ENCODE peak calls at places on chromosomes 12 and 14, in four cellular contexts. One of them, this sample, is unnamed.

GRCh38 chr14:85420278-85420677 is 109.7 kb upstream of the FLRT2 start:
- DNase-seq in GM06990: no peak
- DNase-seq in fibroblast of mammary gland: no peak
- DNase-seq in SK-N-SH: no peak
- DNase-seq in this sample: no peak

GRCh38 chr12:130177615-130178014 is 15.4 kb downstream of the FZD10 start:
- DNase-seq in GM06990: no peak
- DNase-seq in fibroblast of mammary gland: no peak
- DNase-seq in SK-N-SH: no peak
- DNase-seq in this sample: no peak

GRCh38 chr14:95774265-95775160 is 60.6 kb upstream of the TCL1A start:
- DNase-seq in GM06990: peak; percentile 13
- DNase-seq in fibroblast of mammary gland: peak; percentile 58
- DNase-seq in SK-N-SH: peak; percentile 68
- DNase-seq in this sample: peak; percentile 18

GRCh38 chr14:62718629-62719028 is 326.6 kb downstream of the KCNH5 start:
- DNase-seq in GM06990: no peak
- DNase-seq in fibroblast of mammary gland: no peak
- DNase-seq in SK-N-SH: no peak
- DNase-seq in this sample: no peak

GRCh38 chr14:63544641-63545234 is 1.6 kb upstream of the PPP2R5E start:
- DNase-seq in GM06990: no peak
- DNase-seq in fibroblast of mammary gland: peak; percentile 56
- DNase-seq in SK-N-SH: peak; percentile 63
- DNase-seq in this sample: no peak

GRCh38 chr12:82019533-82019932 is 260.4 kb upstream of the PPFIA2 start:
- DNase-seq in GM06990: no peak
- DNase-seq in fibroblast of mammary gland: peak; percentile 33
- DNase-seq in SK-N-SH: no peak
- DNase-seq in this sample: no peak

GRCh38 chr12:6312529-6313325 is 2.2 kb downstream of the PLEKHG6 start:
- DNase-seq in GM06990: peak; percentile 68
- DNase-seq in fibroblast of mammary gland: no peak
- DNase-seq in SK-N-SH: no peak
- DNase-seq in this sample: no peak

GRCh38 chr14:76289276-76289675 is 86.7 kb upstream of the ESRRB start:
- DNase-seq in GM06990: no peak
- DNase-seq in fibroblast of mammary gland: no peak
- DNase-seq in SK-N-SH: no peak
- DNase-seq in this sample: no peak

GRCh38 chr12:104290855-104291254 is 12.7 kb upstream of the EID3 start:
- DNase-seq in GM06990: no peak
- DNase-seq in fibroblast of mammary gland: no peak
- DNase-seq in SK-N-SH: no peak
- DNase-seq in this sample: no peak

GRCh38 chr12:47270782-47271664 is 191.3 kb upstream of the AMIGO2 start:
- DNase-seq in GM06990: no peak
- DNase-seq in fibroblast of mammary gland: peak; percentile 57
- DNase-seq in SK-N-SH: no peak
- DNase-seq in this sample: no peak

GRCh38 chr14:67221248-67221981 is 19.8 kb upstream of the PALS1 start:
- DNase-seq in GM06990: no peak
- DNase-seq in fibroblast of mammary gland: peak; percentile 18
- DNase-seq in SK-N-SH: no peak
- DNase-seq in this sample: no peak

GRCh38 chr12:73225941-73226340 is 953.8 kb downstream of the TRHDE start:
- DNase-seq in GM06990: no peak
- DNase-seq in fibroblast of mammary gland: no peak
- DNase-seq in SK-N-SH: no peak
- DNase-seq in this sample: no peak

GRCh38 chr12:116838395-116838794 is 42.8 kb downstream of the HRK start:
- DNase-seq in GM06990: no peak
- DNase-seq in fibroblast of mammary gland: no peak
- DNase-seq in SK-N-SH: no peak
- DNase-seq in this sample: no peak

GRCh38 chr14:63647696-63648410 is 6.2 kb upstream of the WDR89 start:
- DNase-seq in GM06990: no peak
- DNase-seq in fibroblast of mammary gland: no peak
- DNase-seq in SK-N-SH: no peak
- DNase-seq in this sample: no peak

GRCh38 chr12:27260746-27261145 is 16.7 kb downstream of the STK38L start:
- DNase-seq in GM06990: no peak
- DNase-seq in fibroblast of mammary gland: peak; percentile 78
- DNase-seq in SK-N-SH: no peak
- DNase-seq in this sample: no peak

GRCh38 chr12:41980390-41980789 is 164.3 kb downstream of the GXYLT1 start:
- DNase-seq in GM06990: no peak
- DNase-seq in fibroblast of mammary gland: no peak
- DNase-seq in SK-N-SH: no peak
- DNase-seq in this sample: no peak

GRCh38 chr12:83823386-83824045 is 1089.1 kb downstream of the SLC6A15 start:
- DNase-seq in GM06990: no peak
- DNase-seq in fibroblast of mammary gland: peak; percentile 15
- DNase-seq in SK-N-SH: peak; percentile 12
- DNase-seq in this sample: peak; percentile 49

GRCh38 chr12:88298761-88299242 is 156.7 kb downstream of the TMTC3 start:
- DNase-seq in GM06990: peak; percentile 4
- DNase-seq in fibroblast of mammary gland: peak; percentile 77
- DNase-seq in SK-N-SH: no peak
- DNase-seq in this sample: peak; percentile 15

GRCh38 chr12:45478931-45479330 is 250.6 kb upstream of the ARID2 start:
- DNase-seq in GM06990: no peak
- DNase-seq in fibroblast of mammary gland: no peak
- DNase-seq in SK-N-SH: no peak
- DNase-seq in this sample: no peak

GRCh38 chr14:101578489-101578888 is 17.2 kb downstream of the DIO3 start:
- DNase-seq in GM06990: no peak
- DNase-seq in fibroblast of mammary gland: no peak
- DNase-seq in SK-N-SH: no peak
- DNase-seq in this sample: no peak

GRCh38 chr12:125092872-125093680 is 27.8 kb downstream of the AACS start:
- DNase-seq in GM06990: no peak
- DNase-seq in fibroblast of mammary gland: peak; percentile 69
- DNase-seq in SK-N-SH: no peak
- DNase-seq in this sample: no peak

GRCh38 chr14:93309430-93309966 is 23.3 kb downstream of the BTBD7 start:
- DNase-seq in GM06990: no peak
- DNase-seq in fibroblast of mammary gland: no peak
- DNase-seq in SK-N-SH: no peak
- DNase-seq in this sample: no peak

GRCh38 chr12:68007466-68007865 is 18.2 kb downstream of the IFNG-AS1 start:
- DNase-seq in GM06990: no peak
- DNase-seq in fibroblast of mammary gland: peak; percentile 64
- DNase-seq in SK-N-SH: no peak
- DNase-seq in this sample: no peak

GRCh38 chr14:52220924-52221802 is 46.3 kb upstream of the PTGDR start:
- DNase-seq in GM06990: peak; percentile 16
- DNase-seq in fibroblast of mammary gland: no peak
- DNase-seq in SK-N-SH: no peak
- DNase-seq in this sample: no peak

DNA sequence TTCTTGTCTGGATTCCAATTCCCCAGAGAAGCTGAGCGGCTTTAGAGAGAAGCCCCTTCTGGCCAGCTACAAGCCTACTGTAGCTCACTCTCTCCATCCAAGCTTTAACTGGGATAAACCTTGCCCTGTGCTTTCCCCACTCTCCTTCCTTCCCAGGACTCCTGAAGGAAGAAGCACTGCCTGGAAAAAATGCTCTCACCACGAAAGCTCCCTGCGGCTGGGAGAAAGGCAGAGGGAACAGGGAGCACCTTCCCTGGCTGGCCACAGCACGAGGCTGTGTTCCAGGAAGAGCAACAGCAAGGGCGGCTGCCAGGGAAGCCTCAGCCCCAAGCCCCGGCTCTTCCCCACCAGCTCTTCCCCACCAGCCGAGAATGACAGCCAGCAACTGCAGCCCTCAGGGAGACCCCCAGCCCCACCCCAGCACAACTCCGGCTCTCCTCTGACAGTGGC is 40.8 kb upstream of the PNMA1 start:
- DNase-seq in GM06990: no peak
- DNase-seq in fibroblast of mammary gland: peak; percentile 64
- DNase-seq in SK-N-SH: peak; percentile 37
- DNase-seq in this sample: no peak
- H3K4me3 ChIP-seq in GM06990: peak overlapping the region; percentile 89
- H3K4me3 ChIP-seq in fibroblast of mammary gland: no peak overlapping the region
- H3K4me3 ChIP-seq in SK-N-SH: no peak overlapping the region
- H3K4me3 ChIP-seq in this sample: peak overlapping the region; percentile 91

DNA sequence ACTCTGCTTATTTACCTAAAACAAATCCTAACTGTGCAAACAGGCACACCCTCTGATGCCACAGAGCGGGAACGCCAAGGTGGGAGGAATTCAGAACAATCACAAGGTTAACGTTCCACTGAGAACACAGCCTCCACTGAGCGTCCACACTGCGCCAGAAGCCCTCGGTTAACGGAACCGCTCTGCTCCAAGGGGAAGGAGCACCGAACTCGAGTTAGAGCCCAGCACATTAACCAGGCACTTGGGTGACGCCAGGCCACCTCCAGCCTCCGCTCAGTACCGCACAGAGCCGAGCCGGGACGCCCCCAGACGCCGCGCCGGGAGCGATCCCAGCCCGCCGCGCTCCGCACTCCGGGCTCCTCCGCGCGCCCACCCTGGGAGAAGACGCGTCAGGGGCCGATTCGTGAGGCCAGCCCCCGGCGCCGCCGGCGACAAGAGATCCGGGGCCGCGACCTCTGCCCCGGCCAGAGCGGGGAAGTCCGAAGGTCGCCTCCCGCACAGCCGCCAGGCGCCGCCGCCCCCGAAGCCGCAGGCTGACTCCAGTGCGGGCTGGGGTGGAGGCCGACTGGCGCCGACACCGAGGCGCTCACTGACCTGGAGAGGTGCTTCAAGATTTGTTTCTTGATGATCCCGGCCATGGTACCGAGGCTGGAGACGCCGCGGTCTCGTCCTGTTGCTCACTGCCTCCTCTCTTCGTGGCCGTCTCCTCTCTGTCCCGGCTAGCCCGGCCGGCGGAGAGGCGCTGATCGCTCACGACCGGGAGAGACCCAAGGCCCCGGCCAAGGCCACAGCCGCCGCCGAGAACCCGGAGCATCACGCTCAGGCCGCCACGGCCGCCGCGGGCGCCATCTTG is 450 bp downstream of the BLTP3B start:
- DNase-seq in GM06990: no peak
- DNase-seq in fibroblast of mammary gland: no peak
- DNase-seq in SK-N-SH: peak; percentile 81
- DNase-seq in this sample: no peak
- TF ChIP-seq CTCF in GM06990: no peak
- TF ChIP-seq CTCF in fibroblast of mammary gland: no peak
- TF ChIP-seq CTCF in SK-N-SH: no peak
- TF ChIP-seq CTCF in this sample: no peak

GRCh38 chr12:121159467-121160307 is 27.0 kb downstream of the P2RX7 start:
- DNase-seq in GM06990: peak; percentile 28
- DNase-seq in fibroblast of mammary gland: no peak
- DNase-seq in SK-N-SH: no peak
- DNase-seq in this sample: no peak

GRCh38 chr12:121162384-121162783 is 29.7 kb downstream of the P2RX7 start:
- DNase-seq in GM06990: no peak
- DNase-seq in fibroblast of mammary gland: no peak
- DNase-seq in SK-N-SH: no peak
- DNase-seq in this sample: no peak

GRCh38 chr12:121166356-121166755 is 33.7 kb downstream of the P2RX7 start:
- DNase-seq in GM06990: no peak
- DNase-seq in fibroblast of mammary gland: no peak
- DNase-seq in SK-N-SH: no peak
- DNase-seq in this sample: no peak

GRCh38 chr12:121165316-121165715 is 32.6 kb downstream of the P2RX7 start:
- DNase-seq in GM06990: no peak
- DNase-seq in fibroblast of mammary gland: no peak
- DNase-seq in SK-N-SH: no peak
- DNase-seq in this sample: no peak

GRCh38 chr12:121162985-121163384 is 30.3 kb downstream of the P2RX7 start:
- DNase-seq in GM06990: no peak
- DNase-seq in fibroblast of mammary gland: no peak
- DNase-seq in SK-N-SH: no peak
- DNase-seq in this sample: no peak
- H3K4me3 ChIP-seq in GM06990: no peak overlapping the region
- H3K4me3 ChIP-seq in fibroblast of mammary gland: no peak overlapping the region
- H3K4me3 ChIP-seq in SK-N-SH: no peak overlapping the region
- H3K4me3 ChIP-seq in this sample: no peak overlapping the region

DNA sequence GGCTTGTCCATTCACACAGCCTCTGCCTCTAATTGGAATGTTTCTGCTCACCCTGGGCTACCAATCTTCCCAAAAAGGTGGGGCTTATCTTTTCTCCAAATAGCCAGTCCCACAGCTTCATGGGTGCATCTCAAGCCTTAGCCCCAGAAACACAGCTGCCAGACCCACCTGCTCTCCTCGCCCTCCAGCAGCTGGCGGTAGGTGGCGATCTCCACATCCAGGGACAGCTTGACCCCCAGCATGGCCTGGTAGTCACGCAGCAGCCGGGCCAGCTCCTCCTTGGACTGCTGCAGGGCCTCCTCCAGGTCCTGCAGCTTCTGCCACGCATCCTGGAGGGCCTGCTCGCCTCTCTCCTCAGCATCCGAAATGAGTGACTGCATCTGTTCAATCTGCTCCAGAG is 11.1 kb downstream of the KRT77 start:
- DNase-seq in GM06990: no peak
- DNase-seq in fibroblast of mammary gland: no peak
- DNase-seq in SK-N-SH: peak; percentile 34
- DNase-seq in this sample: no peak
- TF ChIP-seq CTCF in GM06990: no peak
- TF ChIP-seq CTCF in fibroblast of mammary gland: no peak
- TF ChIP-seq CTCF in SK-N-SH: peak; percentile 22
- TF ChIP-seq CTCF in this sample: peak; percentile 16

GRCh38 chr14:49460647-49461046 is 125.5 kb downstream of the RPS29 start:
- DNase-seq in GM06990: no peak
- DNase-seq in fibroblast of mammary gland: no peak
- DNase-seq in SK-N-SH: no peak
- DNase-seq in this sample: no peak
- H3K4me3 ChIP-seq in GM06990: no peak overlapping the region
- H3K4me3 ChIP-seq in fibroblast of mammary gland: no peak overlapping the region
- H3K4me3 ChIP-seq in SK-N-SH: no peak overlapping the region
- H3K4me3 ChIP-seq in this sample: no peak overlapping the region

GRCh38 chr12:90945070-90945649 is 9.8 kb downstream of the CCER1 start:
- DNase-seq in GM06990: no peak
- DNase-seq in fibroblast of mammary gland: peak; percentile 53
- DNase-seq in SK-N-SH: peak; percentile 20
- DNase-seq in this sample: no peak
- TF ChIP-seq CTCF in GM06990: peak; percentile 55
- TF ChIP-seq CTCF in fibroblast of mammary gland: peak; percentile 46
- TF ChIP-seq CTCF in SK-N-SH: peak; percentile 79
- TF ChIP-seq CTCF in this sample: no peak

DNA sequence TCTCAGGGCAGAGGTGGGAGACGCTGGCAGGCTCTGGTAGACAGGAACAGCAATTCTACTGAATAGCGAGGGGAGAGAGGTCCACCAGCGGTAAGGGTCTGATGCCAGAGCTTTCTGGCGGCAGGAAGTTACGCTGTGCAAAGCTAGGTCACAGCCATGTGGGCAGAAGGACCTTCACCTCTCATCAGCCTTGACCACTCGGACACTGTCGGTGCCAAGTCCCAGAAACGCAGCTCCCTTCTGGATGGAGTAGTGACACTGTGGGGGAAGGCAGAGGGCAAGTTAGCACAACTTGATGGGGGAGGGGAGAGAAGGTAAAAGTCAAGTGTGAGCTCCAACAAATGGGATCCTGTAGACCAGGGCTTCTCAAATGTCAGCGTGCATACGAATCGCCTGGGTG is 10.3 kb upstream of the ZNF740 start:
- DNase-seq in GM06990: no peak
- DNase-seq in fibroblast of mammary gland: no peak
- DNase-seq in SK-N-SH: no peak
- DNase-seq in this sample: no peak
- H3K4me3 ChIP-seq in GM06990: no peak overlapping the region
- H3K4me3 ChIP-seq in fibroblast of mammary gland: no peak overlapping the region
- H3K4me3 ChIP-seq in SK-N-SH: no peak overlapping the region
- H3K4me3 ChIP-seq in this sample: no peak overlapping the region